ENCODE peak calls at places on chromosomes 7 and 10, in five cellular contexts. H is kidney, R is Panc1, N is brain microvascular endothelial cell, X is left ventricle myocardium inferior. Q is an unnamed sample.

GRCh38 chr10:46077616-46078268 is 31.7 kb upstream of the MSMB start:
- DNase-seq in H (no peak), X (no peak), R (no peak), N (no peak), Q (no peak)

GRCh38 chr10:88499569-88500470 is 83.3 kb downstream of the RNLS start:
- DNase-seq in R (no peak), H (peak), X (no peak), N (no peak), Q (no peak)

GRCh38 chr7:119175916-119176627 is 951.6 kb downstream of the ANKRD7 start:
- DNase-seq in H (no peak), X (no peak), N (peak), R (peak), Q (peak)

GRCh38 chr10:110808123-110808522 is 63.6 kb upstream of the PDCD4 start:
- DNase-seq in X (no peak), R (no peak), H (no peak), N (no peak), Q (no peak)

GRCh38 chr7:137241655-137242054 is 101.9 kb downstream of the PTN start:
- DNase-seq in X (no peak), H (no peak), R (no peak), N (no peak), Q (no peak)

GRCh38 chr7:146961617-146962016 is 845.0 kb downstream of the CNTNAP2 start:
- DNase-seq in N (peak), H (no peak), R (peak), X (no peak), Q (no peak)

GRCh38 chr10:89550509-89550908 is 15.1 kb upstream of the SLC16A12 start:
- DNase-seq in R (no peak), N (peak), H (no peak), X (peak), Q (no peak)

GRCh38 chr10:132808568-132809236 is 22.8 kb upstream of the NKX6-2 start:
- DNase-seq in X (peak), H (no peak), R (no peak), N (no peak), Q (no peak)

GRCh38 chr10:90306187-90306586 is 551.7 kb downstream of the HTR7 start:
- DNase-seq in N (peak), R (peak), H (no peak), X (no peak), Q (peak)

GRCh38 chr10:31739759-31740158 is 188.9 kb downstream of the ARHGAP12 start:
- DNase-seq in N (peak), R (no peak), X (no peak), H (no peak), Q (no peak)

GRCh38 chr10:75651452-75651851 is 220.0 kb downstream of the LRMDA start:
- DNase-seq in H (no peak), R (no peak), X (no peak), N (no peak), Q (no peak)

GRCh38 chr7:53485354-53485753 is 449.9 kb downstream of the POM121L12 start:
- DNase-seq in R (no peak), X (no peak), H (no peak), N (no peak), Q (no peak)

GRCh38 chr10:69428138-69428537 is 11.4 kb upstream of the TACR2 start:
- DNase-seq in R (no peak), N (no peak), H (no peak), X (no peak), Q (no peak)

GRCh38 chr10:1394155-1394912 is 338.1 kb downstream of the WDR37 start:
- DNase-seq in H (no peak), N (no peak), X (no peak), R (no peak), Q (no peak)

GRCh38 chr7:151397026-151397425 is 12.8 kb downstream of the WDR86 start:
- DNase-seq in R (no peak), X (no peak), N (no peak), H (peak), Q (no peak)

DNA sequence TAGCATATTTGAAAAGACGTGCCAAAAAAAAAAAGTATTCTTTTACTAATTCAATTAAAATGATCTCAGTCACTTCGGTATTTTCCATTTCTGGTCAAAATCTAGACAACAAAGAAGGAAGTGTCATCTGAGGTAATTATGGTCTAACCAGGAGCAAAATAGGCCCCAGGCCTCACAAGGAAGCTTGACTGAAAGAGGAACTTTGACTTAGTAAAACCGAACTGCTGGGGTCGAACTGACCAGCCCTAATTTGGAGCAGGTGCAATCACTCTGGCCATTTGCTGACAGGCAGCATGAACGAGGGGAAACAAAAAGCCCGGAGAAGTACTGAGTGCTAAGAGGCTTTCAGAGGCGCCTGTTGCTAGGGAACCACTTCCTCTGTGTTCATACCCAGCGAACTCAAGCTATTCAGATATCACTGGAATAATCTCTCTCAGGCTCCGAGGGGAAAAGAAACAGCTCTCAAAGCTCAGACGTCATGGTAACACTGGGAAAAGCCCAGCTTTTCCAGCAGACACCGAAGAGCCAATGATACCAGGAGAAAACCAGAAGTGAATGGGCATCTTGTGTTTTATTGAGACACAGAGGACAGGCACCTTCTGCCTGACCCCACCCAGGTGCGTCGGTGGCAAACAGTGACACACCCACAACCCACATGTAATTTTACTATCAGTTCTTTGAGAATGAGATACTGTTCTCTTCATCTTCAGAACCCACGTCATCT is 126.5 kb downstream of the FAM107B start:
- DNase-seq in X (peak), N (peak), H (peak), R (no peak), Q (peak)
- H3K4me3 ChIP-seq in X (peak), N (no peak), H (peak), R (no peak), Q (no peak)

GRCh38 chr10:95756796-95757657 is 1.1 kb downstream of the ENTPD1 start:
- DNase-seq in R (no peak), X (no peak), N (no peak), H (no peak), Q (no peak)

GRCh38 chr10:95758351-95759025 is 2.5 kb downstream of the ENTPD1 start:
- DNase-seq in X (no peak), R (no peak), H (no peak), N (peak), Q (no peak)

GRCh38 chr10:95756061-95756751 is at the start of gene ENTPD1:
- DNase-seq in R (no peak), H (peak), N (peak), X (no peak), Q (peak)

GRCh38 chr10:95761939-95762492 is 6.1 kb downstream of the ENTPD1 start:
- DNase-seq in R (no peak), H (no peak), N (no peak), X (no peak), Q (no peak)

GRCh38 chr10:95759233-95759826 is 3.4 kb downstream of the ENTPD1 start:
- DNase-seq in N (no peak), H (no peak), X (no peak), R (no peak), Q (no peak)
- H3K27ac ChIP-seq in N (no peak), H (no peak), X (peak), R (no peak), Q (no peak)

GRCh38 chr7:105639677-105640493 is 58.6 kb upstream of the EFCAB10 start:
- DNase-seq in N (no peak), R (no peak), X (no peak), H (no peak), Q (no peak)
- H3K4me3 ChIP-seq in N (no peak), R (no peak), X (no peak), H (no peak), Q (no peak)

GRCh38 chr10:77987671-77988070 is 41.6 kb downstream of the POLR3A start:
- DNase-seq in R (no peak), N (no peak), H (no peak), X (no peak), Q (no peak)

GRCh38 chr10:77984986-77985385 is 44.3 kb downstream of the POLR3A start:
- DNase-seq in R (no peak), H (no peak), N (no peak), X (no peak), Q (no peak)

GRCh38 chr10:77979221-77979620 is 50.1 kb downstream of the POLR3A start:
- DNase-seq in R (no peak), H (no peak), X (no peak), N (no peak), Q (no peak)

GRCh38 chr10:77981281-77981680 is 48.0 kb downstream of the POLR3A start:
- DNase-seq in H (no peak), N (no peak), X (no peak), R (no peak), Q (no peak)

GRCh38 chr10:77983384-77984341 is 45.7 kb downstream of the POLR3A start:
- DNase-seq in N (peak), X (no peak), H (no peak), R (no peak), Q (peak)
- H3K27ac ChIP-seq in N (no peak), X (no peak), H (no peak), R (no peak), Q (peak)

GRCh38 chr7:106152313-106152665 is 40.2 kb upstream of the SYPL1 start:
- DNase-seq in R (no peak), X (no peak), H (no peak), N (no peak), Q (no peak)

GRCh38 chr7:106151459-106152312 is 39.6 kb upstream of the SYPL1 start:
- DNase-seq in R (no peak), X (no peak), H (no peak), N (no peak), Q (no peak)

GRCh38 chr7:106155027-106155426 is 42.9 kb upstream of the SYPL1 start:
- DNase-seq in N (no peak), H (no peak), X (no peak), R (no peak), Q (no peak)

GRCh38 chr7:106153891-106154449 is 41.9 kb upstream of the SYPL1 start:
- DNase-seq in R (peak), N (peak), H (peak), X (peak), Q (peak)
- H3K4me3 ChIP-seq in R (no peak), N (no peak), H (no peak), X (peak), Q (no peak)

GRCh38 chr10:61971016-61971350 is 69.5 kb downstream of the ARID5B start:
- DNase-seq in N (no peak), R (no peak), H (no peak), X (no peak), Q (no peak)
- H3K27ac ChIP-seq in N (no peak), R (peak), H (no peak), X (peak), Q (no peak)

Q was measured in AG04450.